ENCODE peak calls at places on chromosomes 5 and 9, in nine cellular contexts. U is SK-N-SH, E is HL-60, G is HCT116, I is GM12878, K is K562, R is Panc1, F is GM23338, D is HepG2. V is an unnamed sample.

GRCh38 chr5:60978968-60979367 is 34.0 kb downstream of the NDUFAF2 start:
- DNase-seq in F (no peak), D (no peak), R (no peak), I (no peak), K (no peak), U (no peak), G (no peak), E (no peak), V (no peak)

GRCh38 chr5:138032028-138032571 is 779 bp downstream of the FAM13B start:
- DNase-seq in R (no peak), F (peak), G (no peak), U (no peak), E (peak), I (peak), D (no peak), K (no peak), V (no peak)

GRCh38 chr5:53603009-53603687 is 42.7 kb downstream of the NDUFS4 start:
- DNase-seq in F (no peak), D (no peak), U (peak), R (no peak), E (no peak), G (no peak), I (no peak), K (no peak), V (no peak)

GRCh38 chr5:4018968-4019766 is 423.5 kb downstream of the IRX1 start:
- DNase-seq in I (no peak), U (no peak), E (no peak), D (no peak), R (no peak), G (no peak), K (no peak), F (no peak), V (no peak)

GRCh38 chr9:117772960-117773359 is 68.8 kb downstream of the TLR4 start:
- DNase-seq in I (no peak), U (no peak), G (no peak), E (no peak), K (no peak), D (no peak), F (no peak), R (no peak), V (no peak)

GRCh38 chr9:121057821-121058220 is 7.7 kb upstream of the C5 start:
- DNase-seq in D (no peak), R (no peak), K (no peak), F (no peak), E (no peak), U (no peak), G (no peak), I (no peak), V (no peak)

GRCh38 chr5:1474875-1475543 is 29.8 kb upstream of the SLC6A3 start:
- DNase-seq in R (no peak), G (no peak), U (no peak), D (no peak), I (no peak), K (no peak), E (no peak), F (no peak), V (no peak)

GRCh38 chr5:129917224-129917623 is 13.0 kb downstream of the CHSY3 start:
- DNase-seq in F (no peak), U (no peak), D (no peak), E (no peak), R (no peak), K (no peak), G (no peak), I (no peak), V (no peak)

GRCh38 chr5:112649882-112650281 is 87.8 kb upstream of the APC start:
- DNase-seq in F (no peak), I (no peak), D (no peak), K (no peak), R (no peak), U (no peak), E (no peak), G (no peak), V (peak)

GRCh38 chr5:3595102-3595961 is at the start of gene IRX1:
- DNase-seq in U (peak), G (no peak), K (no peak), R (no peak), I (no peak), D (no peak), F (peak), E (no peak), V (no peak)

GRCh38 chr9:81650836-81651545 is 38.4 kb downstream of the TLE1 start:
- DNase-seq in R (no peak), K (no peak), E (no peak), G (no peak), I (no peak), F (no peak), D (no peak), U (no peak), V (no peak)

GRCh38 chr5:32067774-32068173 is 106.3 kb downstream of the GOLPH3 start:
- DNase-seq in D (no peak), F (no peak), K (no peak), I (no peak), R (no peak), G (no peak), U (no peak), E (no peak), V (no peak)

GRCh38 chr9:113988951-113989780 is 88.9 kb downstream of the AMBP start:
- DNase-seq in G (no peak), R (no peak), D (no peak), F (no peak), E (no peak), K (no peak), U (no peak), I (no peak), V (no peak)

GRCh38 chr9:83245979-83246659 is 183.2 kb upstream of the RASEF start:
- DNase-seq in R (no peak), K (no peak), U (no peak), E (no peak), F (no peak), G (no peak), D (no peak), I (no peak), V (no peak)

GRCh38 chr9:77237896-77238295 is 60.6 kb downstream of the VPS13A start:
- DNase-seq in I (no peak), U (no peak), G (no peak), R (no peak), K (no peak), E (no peak), F (no peak), D (no peak), V (no peak)

GRCh38 chr5:143177263-143177994 is 226.1 kb downstream of the NR3C1 start:
- DNase-seq in R (peak), I (no peak), K (no peak), G (no peak), U (no peak), D (no peak), E (no peak), F (no peak), V (peak)

GRCh38 chr5:30100148-30100547 is 1093.3 kb upstream of the CDH6 start:
- DNase-seq in U (no peak), D (no peak), F (peak), I (no peak), K (no peak), E (no peak), R (no peak), G (no peak), V (no peak)

GRCh38 chr5:150645070-150645700 is 4.7 kb downstream of the SYNPO start:
- DNase-seq in K (no peak), F (no peak), I (no peak), U (peak), R (no peak), G (no peak), D (no peak), E (no peak), V (no peak)
- TF ChIP-seq REST in K (no peak), F (no peak), I (no peak), U (no peak), R (no peak), G (no peak), D (no peak), E (no peak), V (no peak)

DNA sequence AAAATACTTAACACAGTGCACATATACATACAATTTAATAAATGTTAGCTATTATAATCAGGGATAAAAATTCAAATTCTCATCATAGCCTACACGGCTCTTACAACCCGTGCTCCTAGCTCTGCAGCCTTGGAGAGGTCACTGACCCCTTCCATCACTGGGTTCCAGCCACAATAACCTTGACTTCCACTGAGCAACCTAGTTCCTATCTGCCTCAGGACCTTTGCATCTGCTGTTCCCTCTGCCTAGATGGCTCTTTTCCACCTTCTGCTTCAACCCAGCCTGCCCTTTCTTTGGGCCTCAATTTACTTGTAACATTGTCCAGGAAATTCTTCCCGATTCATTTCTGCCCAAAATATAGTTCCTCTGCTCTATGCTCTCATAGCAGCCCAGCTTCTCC is 8.9 kb upstream of the DELE1 start:
- DNase-seq in R (no peak), G (no peak), F (no peak), I (no peak), U (no peak), K (no peak), E (no peak), D (no peak), V (no peak)
- TF ChIP-seq REST in R (no peak), G (no peak), F (no peak), I (no peak), U (no peak), K (no peak), E (no peak), D (no peak), V (no peak)

GRCh38 chr9:2496160-2496559 is 125.4 kb upstream of the VLDLR start:
- DNase-seq in F (no peak), K (no peak), I (no peak), G (no peak), U (no peak), D (no peak), E (no peak), R (no peak), V (no peak)
- TF ChIP-seq REST in F (no peak), K (no peak), I (no peak), G (no peak), U (no peak), D (no peak), E (no peak), R (no peak), V (no peak)

GRCh38 chr5:173228639-173229380 is 6.2 kb downstream of the NKX2-5 start:
- DNase-seq in I (no peak), R (no peak), D (no peak), F (peak), U (no peak), K (no peak), E (no peak), G (no peak), V (no peak)
- TF ChIP-seq REST in I (no peak), R (no peak), D (no peak), F (no peak), U (no peak), K (no peak), E (no peak), G (no peak), V (no peak)

DNA sequence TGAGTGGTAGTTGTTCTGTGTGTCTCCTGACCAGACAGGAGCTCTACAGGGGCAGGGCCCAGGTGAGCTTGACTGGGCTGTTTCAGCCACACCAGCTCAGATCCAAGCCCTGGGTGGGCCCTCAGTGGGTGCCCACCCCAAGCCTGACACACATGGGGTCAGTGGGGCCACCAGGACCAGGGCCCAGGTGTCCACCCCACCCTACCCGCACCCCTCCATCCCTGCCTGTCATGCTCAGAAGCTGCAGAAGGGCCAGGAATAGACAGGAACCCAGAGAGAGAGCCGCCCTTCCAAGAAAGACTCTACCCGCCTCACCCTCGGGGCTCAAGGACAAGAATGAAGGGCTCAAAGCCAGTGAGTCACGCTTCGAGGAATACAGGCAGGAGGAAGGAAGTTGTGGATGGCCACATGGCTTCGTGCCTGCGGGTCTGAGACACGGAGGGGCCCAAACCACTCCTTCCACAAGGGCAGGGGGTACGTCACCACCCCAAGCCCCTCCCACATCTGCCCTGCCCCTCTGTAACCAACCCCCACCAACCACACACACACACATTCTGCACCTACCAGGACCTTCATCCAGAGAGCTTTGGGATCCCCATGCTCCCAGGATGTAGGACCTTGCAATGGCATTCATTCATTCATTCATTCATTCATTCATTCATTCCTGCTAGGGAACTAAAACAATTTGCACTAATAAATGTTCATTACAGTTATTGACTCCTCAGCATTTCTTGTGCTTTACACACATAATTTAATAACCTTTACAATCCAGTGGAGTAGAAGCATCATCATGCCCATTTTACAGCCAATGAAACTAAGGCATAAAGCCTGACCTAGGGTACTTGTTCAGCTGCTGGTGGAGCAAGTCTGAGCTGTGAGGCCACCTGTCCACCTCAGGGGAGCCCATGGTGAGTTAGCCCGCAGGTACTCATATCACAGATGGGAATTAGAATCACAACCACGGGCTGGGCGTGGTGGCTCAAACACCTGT is 56.0 kb upstream of the STXBP1 start:
- DNase-seq in U (no peak), K (peak), I (peak), E (peak), R (no peak), G (peak), D (no peak), F (no peak), V (peak)
- TF ChIP-seq REST in U (peak), K (no peak), I (no peak), E (no peak), R (no peak), G (no peak), D (no peak), F (no peak), V (no peak)

GRCh38 chr5:305459-305858 is 16.1 kb upstream of the AHRR start:
- DNase-seq in U (no peak), G (no peak), F (no peak), E (no peak), K (no peak), D (no peak), I (no peak), R (no peak), V (no peak)

GRCh38 chr5:308672-309271 is 12.7 kb upstream of the AHRR start:
- DNase-seq in E (no peak), G (no peak), R (no peak), U (peak), I (no peak), D (no peak), K (no peak), F (peak), V (no peak)

GRCh38 chr5:306011-306805 is 15.3 kb upstream of the AHRR start:
- DNase-seq in F (no peak), R (no peak), D (no peak), I (no peak), E (no peak), K (no peak), G (no peak), U (peak), V (no peak)

GRCh38 chr5:307794-308579 is 13.5 kb upstream of the AHRR start:
- DNase-seq in R (no peak), D (no peak), K (no peak), G (no peak), I (no peak), E (no peak), U (no peak), F (no peak), V (no peak)

GRCh38 chr5:307306-307705 is 14.2 kb upstream of the AHRR start:
- DNase-seq in G (no peak), U (no peak), F (no peak), R (no peak), K (no peak), D (no peak), I (no peak), E (no peak), V (no peak)
- TF ChIP-seq REST in G (no peak), U (no peak), F (no peak), R (no peak), K (no peak), D (no peak), I (no peak), E (no peak), V (no peak)

GRCh38 chr5:158813275-158813674 is 286.4 kb downstream of the EBF1 start:
- DNase-seq in U (no peak), R (no peak), F (peak), I (no peak), E (no peak), K (no peak), G (no peak), D (no peak), V (no peak)

GRCh38 chr5:158811350-158811749 is 288.4 kb downstream of the EBF1 start:
- DNase-seq in U (no peak), F (no peak), D (no peak), E (no peak), R (no peak), G (no peak), I (no peak), K (no peak), V (no peak)

GRCh38 chr5:158811921-158812320 is 287.8 kb downstream of the EBF1 start:
- DNase-seq in U (no peak), G (no peak), D (no peak), I (no peak), K (no peak), F (no peak), R (no peak), E (no peak), V (no peak)

GRCh38 chr5:158810615-158811014 is 289.1 kb downstream of the EBF1 start:
- DNase-seq in R (no peak), F (no peak), U (peak), I (no peak), D (no peak), G (no peak), K (no peak), E (no peak), V (no peak)

DNA sequence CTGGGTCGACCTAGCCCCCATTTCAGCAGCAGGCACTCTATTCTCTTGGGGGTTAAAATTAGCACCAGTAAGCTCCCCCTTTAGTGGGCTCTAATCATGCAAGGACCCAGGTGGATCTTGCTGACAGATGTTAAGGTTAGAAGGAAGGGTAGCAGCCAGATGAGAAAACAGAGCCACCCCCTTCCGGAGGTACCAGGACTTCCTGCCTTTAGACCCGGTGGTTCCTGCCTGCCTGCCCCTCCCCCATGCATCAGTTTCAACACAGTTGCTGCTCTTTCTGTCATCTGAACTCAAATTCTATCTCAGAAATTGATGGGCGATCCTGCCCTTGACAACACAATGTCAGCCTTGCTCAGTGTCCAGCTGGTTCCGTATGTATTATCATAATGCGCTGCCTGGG is 287.3 kb downstream of the EBF1 start:
- DNase-seq in F (peak), G (no peak), R (no peak), U (no peak), I (peak), K (no peak), E (no peak), D (no peak), V (no peak)
- TF ChIP-seq REST in F (no peak), G (no peak), R (no peak), U (no peak), I (no peak), K (no peak), E (no peak), D (no peak), V (no peak)

GRCh38 chr5:115798252-115798651 is 18.2 kb downstream of the CDO1 start:
- DNase-seq in D (no peak), E (no peak), F (no peak), K (no peak), U (no peak), R (no peak), G (no peak), I (no peak), V (no peak)
- TF ChIP-seq REST in D (no peak), E (no peak), F (no peak), K (no peak), U (no peak), R (no peak), G (no peak), I (no peak), V (no peak)

DNA sequence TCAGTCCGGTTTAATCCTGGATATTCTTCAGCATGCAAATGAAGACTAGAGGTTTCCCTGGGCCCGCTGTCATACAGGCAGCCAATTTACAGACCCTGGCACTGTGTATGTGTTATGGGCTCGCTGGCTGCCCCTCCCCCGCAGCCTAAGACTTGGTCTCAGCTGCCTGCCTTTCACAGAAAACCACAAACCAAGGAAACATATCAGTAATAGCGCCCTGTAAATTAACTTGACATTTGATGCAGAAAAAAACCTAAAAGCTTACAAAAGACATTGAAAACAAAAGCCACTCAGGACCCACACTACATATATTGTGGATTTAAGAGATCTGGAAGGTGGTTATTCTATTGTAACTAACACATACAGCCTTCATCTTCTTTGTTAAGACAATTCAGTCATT is 287.0 kb upstream of the TMEM161B start:
- DNase-seq in E (no peak), U (no peak), D (no peak), R (no peak), I (no peak), F (peak), G (no peak), K (no peak), V (no peak)
- TF ChIP-seq REST in E (no peak), U (no peak), D (no peak), R (no peak), I (no peak), F (no peak), G (no peak), K (no peak), V (no peak)

GRCh38 chr5:58149345-58149744 is 310.5 kb downstream of the PLK2 start:
- DNase-seq in R (no peak), K (no peak), G (no peak), I (no peak), U (no peak), F (no peak), D (no peak), E (no peak), V (no peak)

GRCh38 chr5:58149750-58150149 is 310.1 kb downstream of the PLK2 start:
- DNase-seq in G (no peak), K (no peak), E (no peak), R (no peak), I (no peak), F (no peak), D (no peak), U (no peak), V (no peak)

GRCh38 chr5:58145397-58145796 is 314.5 kb downstream of the PLK2 start:
- DNase-seq in F (no peak), I (no peak), R (no peak), G (no peak), D (no peak), K (no peak), U (no peak), E (no peak), V (no peak)

GRCh38 chr5:58150936-58151335 is 308.9 kb downstream of the PLK2 start:
- DNase-seq in R (no peak), K (no peak), D (no peak), G (no peak), U (no peak), F (no peak), E (no peak), I (no peak), V (no peak)

GRCh38 chr5:58148366-58148765 is 311.5 kb downstream of the PLK2 start:
- DNase-seq in F (no peak), K (no peak), E (no peak), D (no peak), I (no peak), U (no peak), R (no peak), G (no peak), V (no peak)
- TF ChIP-seq REST in F (no peak), K (no peak), E (no peak), D (no peak), I (no peak), U (no peak), R (no peak), G (no peak), V (no peak)

V was measured in A549.